ENCODE peak calls at places on chromosomes 3 and 15, in four cellular contexts. I, J, R and X are unnamed samples.

GRCh38 chr3:29083607-29084120 is 197.2 kb upstream of the RBMS3 start:
- DNase-seq in I (no peak), J (no peak), R (no peak), X (no peak)

GRCh38 chr3:52670621-52671521 is 14.8 kb downstream of the PBRM1 start:
- DNase-seq in I (no peak), J (no peak), R (peak; percentile 93), X (peak; percentile 98)

GRCh38 chr3:40387895-40388254 is 891 bp downstream of the ENTPD3 start:
- DNase-seq in I (no peak), J (no peak), R (no peak), X (no peak)

GRCh38 chr3:74500257-74500656 is 114.2 kb downstream of the CNTN3 start:
- DNase-seq in I (no peak), J (no peak), R (no peak), X (no peak)

GRCh38 chr3:59444293-59444671 is 394.5 kb upstream of the CFAP20DC start:
- DNase-seq in I (no peak), J (no peak), R (no peak), X (no peak)

GRCh38 chr3:134453631-134454030 is 32.2 kb downstream of the ANAPC13 start:
- DNase-seq in I (no peak), J (no peak), R (no peak), X (no peak)

GRCh38 chr3:56795097-56795806 is 6.5 kb downstream of the ARHGEF3 start:
- DNase-seq in I (no peak), J (no peak), R (no peak), X (no peak)

GRCh38 chr15:31262901-31263671 is 63.5 kb upstream of the KLF13 start:
- DNase-seq in I (peak; percentile 55), J (no peak), R (peak; percentile 96), X (peak; percentile 66)

GRCh38 chr3:151800449-151800848 is 13.5 kb upstream of the AADAC start:
- DNase-seq in I (no peak), J (no peak), R (no peak), X (no peak)

GRCh38 chr15:62745621-62746180 is 296.8 kb upstream of the TPM1 start:
- DNase-seq in I (no peak), J (no peak), R (no peak), X (no peak)

GRCh38 chr3:156189927-156190326 is 69.5 kb downstream of the KCNAB1 start:
- DNase-seq in I (no peak), J (no peak), R (no peak), X (no peak)

GRCh38 chr15:81595752-81596151 is 221.7 kb upstream of the TMC3 start:
- DNase-seq in I (no peak), J (no peak), R (no peak), X (no peak)

GRCh38 chr3:197021231-197021630 is 8.4 kb downstream of the MELTF start:
- DNase-seq in I (peak; percentile 39), J (peak; percentile 40), R (no peak), X (no peak)